ENCODE peak calls at places on chromosomes 13 and 19, in eight cellular contexts. T, U, K, F, C, R, L and M are unnamed samples.

GRCh38 chr19:4337906-4338440 is 654 bp downstream of the STAP2 start:
- DNase-seq in T (peak; percentile 75), U (no peak), K (no peak), F (no peak), C (peak; percentile 61), R (no peak), L (no peak), M (no peak)

GRCh38 chr13:96700657-96701056 is 293.6 kb downstream of the OXGR1 start:
- DNase-seq in T (no peak), U (peak; percentile 56), K (no peak), F (no peak), C (no peak), R (no peak), L (no peak), M (no peak)

GRCh38 chr13:63438951-63439350 is 2023.3 kb upstream of the PCDH20 start:
- DNase-seq in T (no peak), U (no peak), K (no peak), F (no peak), C (no peak), R (no peak), L (no peak), M (no peak)

GRCh38 chr13:114015111-114015551 is 41.3 kb upstream of the C13orf46 start:
- DNase-seq in T (no peak), U (no peak), K (no peak), F (no peak), C (no peak), R (peak; percentile 33), L (no peak), M (no peak)

GRCh38 chr13:41544824-41545707 is 87.7 kb downstream of the RGCC start:
- DNase-seq in T (no peak), U (no peak), K (no peak), F (no peak), C (no peak), R (no peak), L (no peak), M (no peak)

GRCh38 chr13:52141299-52141698 is 12.4 kb upstream of the NEK5 start:
- DNase-seq in T (no peak), U (no peak), K (no peak), F (no peak), C (no peak), R (no peak), L (no peak), M (no peak)

GRCh38 chr13:93180376-93180966 is 46.1 kb upstream of the GPC6 start:
- DNase-seq in T (no peak), U (no peak), K (no peak), F (no peak), C (no peak), R (no peak), L (no peak), M (no peak)

GRCh38 chr19:58575183-58576041 is 2.3 kb upstream of the MZF1 start:
- DNase-seq in T (peak; percentile 93), U (peak; percentile 94), K (no peak), F (peak; percentile 97), C (peak; percentile 89), R (peak; percentile 82), L (peak; percentile 90), M (peak; percentile 93)

GRCh38 chr13:48626077-48626449 is 27.7 kb upstream of the CYSLTR2 start:
- DNase-seq in T (no peak), U (peak; percentile 74), K (no peak), F (no peak), C (peak; percentile 77), R (no peak), L (peak; percentile 47), M (no peak)

GRCh38 chr19:19368087-19368486 is 37.4 kb upstream of the GATAD2A start:
- DNase-seq in T (no peak), U (no peak), K (no peak), F (no peak), C (no peak), R (no peak), L (no peak), M (no peak)

GRCh38 chr19:51771369-51771768 is 10.4 kb downstream of the FPR2 start:
- DNase-seq in T (no peak), U (peak; percentile 21), K (no peak), F (no peak), C (peak; percentile 46), R (no peak), L (no peak), M (no peak)

GRCh38 chr13:76339649-76340048 is 546.6 kb downstream of the KCTD12 start:
- DNase-seq in T (no peak), U (no peak), K (no peak), F (no peak), C (no peak), R (no peak), L (no peak), M (no peak)

GRCh38 chr13:112895521-112896465 is 73.2 kb upstream of the MCF2L start:
- DNase-seq in T (no peak), U (no peak), K (no peak), F (no peak), C (no peak), R (no peak), L (no peak), M (no peak)

GRCh38 chr19:408441-409005 is 424 bp downstream of the C2CD4C start:
- DNase-seq in T (peak; percentile 47), U (no peak), K (no peak), F (peak; percentile 63), C (no peak), R (no peak), L (no peak), M (peak; percentile 38)
- TF ChIP-seq POLR2A in T (no peak), U (no peak), K (no peak), F (no peak), C (no peak), R (no peak), L (no peak), M (no peak)

DNA sequence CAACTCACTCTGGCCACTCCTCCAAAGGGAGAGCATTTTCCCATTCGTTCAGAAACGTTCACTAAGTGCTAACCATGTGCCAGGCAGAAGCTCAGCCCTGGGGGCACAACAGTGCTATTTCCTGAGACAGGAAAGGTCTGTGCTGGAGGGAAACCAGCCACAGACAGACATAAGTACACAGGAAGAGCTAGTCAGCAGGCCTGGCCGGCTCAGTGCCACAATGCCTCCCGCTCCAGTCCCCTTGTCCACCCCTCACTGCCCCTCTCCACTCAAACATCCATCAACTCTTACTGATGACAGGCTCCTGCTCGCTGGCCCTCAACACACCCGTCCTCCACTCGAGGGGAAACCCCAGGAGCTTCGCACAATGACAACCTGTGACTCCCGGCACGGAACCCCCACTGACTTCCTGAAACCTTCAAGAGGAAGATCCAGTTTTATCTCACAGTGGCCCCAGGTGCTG is 11.3 kb upstream of the PLA2G4C start:
- DNase-seq in T (no peak), U (no peak), K (no peak), F (no peak), C (no peak), R (peak; percentile 24), L (peak; percentile 42), M (no peak)
- H3K36me3 ChIP-seq in T (no peaks in the 10 kb centered on the region), U (no peaks in the 10 kb centered on the region), K (peaks cover 57% of the 10 kb centered on the region), F (no peaks in the 10 kb centered on the region), C (no peaks in the 10 kb centered on the region), R (no peaks in the 10 kb centered on the region), L (no peaks in the 10 kb centered on the region), M (no peaks in the 10 kb centered on the region)

DNA sequence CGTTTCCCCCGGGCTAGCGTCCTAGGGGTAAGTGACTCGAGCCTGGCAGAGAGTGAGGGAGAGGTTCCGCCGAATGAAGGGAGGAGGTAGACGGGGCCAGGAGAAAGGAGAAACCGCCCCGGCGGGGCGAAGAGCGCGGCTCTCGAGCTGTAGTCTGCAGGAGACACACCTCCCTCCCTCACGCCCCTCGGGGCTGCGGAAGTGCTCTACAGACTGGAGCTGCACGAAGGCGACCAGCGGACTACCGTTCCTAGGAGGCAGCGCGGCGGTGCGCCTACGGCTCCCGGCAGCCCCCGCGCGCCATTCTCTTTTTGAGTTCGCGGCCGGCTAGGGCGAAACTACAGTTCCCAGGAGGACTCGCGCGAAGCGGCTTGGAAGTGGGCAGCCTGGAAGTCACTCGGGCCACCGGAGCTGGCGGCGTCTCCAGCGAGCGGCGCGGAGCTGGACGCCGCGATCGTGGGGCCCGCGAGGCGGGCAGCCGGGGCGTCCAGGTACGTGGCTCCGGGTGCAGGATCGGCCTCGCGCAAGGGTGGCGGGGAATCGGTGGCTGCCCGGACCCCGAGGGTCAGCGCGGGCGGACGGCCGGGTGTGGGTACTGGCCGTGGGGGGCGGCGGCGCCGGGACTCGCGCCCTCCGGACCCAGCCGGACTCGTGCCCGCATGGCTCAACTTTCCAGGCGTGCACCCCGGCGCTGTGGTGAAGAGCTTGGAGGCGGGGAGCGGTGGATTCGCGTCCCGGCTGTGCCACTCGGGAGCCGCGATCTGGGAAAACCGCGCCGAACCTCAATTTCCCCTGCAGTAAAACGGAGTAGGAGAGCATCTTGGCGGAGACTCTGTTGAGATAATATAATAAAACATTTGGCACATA is at the start of gene SIPA1L3:
- DNase-seq in T (peak; percentile 97), U (peak; percentile 94), K (peak; percentile 91), F (peak; percentile 95), C (peak; percentile 97), R (peak; percentile 97), L (peak; percentile 90), M (peak; percentile 88)
- TF ChIP-seq POLR2A in T (peak; percentile 83), U (peak; percentile 74), K (peak; percentile 62), F (no peak), C (peak; percentile 58), R (peak; percentile 83), L (peak; percentile 64), M (no peak)

GRCh38 chr19:49556412-49557398 is 23.7 kb downstream of the NOSIP start:
- DNase-seq in T (no peak), U (peak; percentile 88), K (peak; percentile 68), F (no peak), C (peak; percentile 94), R (no peak), L (no peak), M (no peak)

GRCh38 chr19:49554701-49555181 is 25.6 kb downstream of the NOSIP start:
- DNase-seq in T (no peak), U (peak; percentile 46), K (no peak), F (no peak), C (peak; percentile 46), R (no peak), L (peak; percentile 48), M (no peak)

GRCh38 chr19:49557641-49558325 is 22.6 kb downstream of the NOSIP start:
- DNase-seq in T (no peak), U (no peak), K (no peak), F (no peak), C (no peak), R (no peak), L (no peak), M (no peak)

GRCh38 chr19:49553451-49554271 is 25.9 kb downstream of the RCN3 start:
- DNase-seq in T (no peak), U (no peak), K (no peak), F (no peak), C (peak; percentile 93), R (no peak), L (no peak), M (no peak)

DNA sequence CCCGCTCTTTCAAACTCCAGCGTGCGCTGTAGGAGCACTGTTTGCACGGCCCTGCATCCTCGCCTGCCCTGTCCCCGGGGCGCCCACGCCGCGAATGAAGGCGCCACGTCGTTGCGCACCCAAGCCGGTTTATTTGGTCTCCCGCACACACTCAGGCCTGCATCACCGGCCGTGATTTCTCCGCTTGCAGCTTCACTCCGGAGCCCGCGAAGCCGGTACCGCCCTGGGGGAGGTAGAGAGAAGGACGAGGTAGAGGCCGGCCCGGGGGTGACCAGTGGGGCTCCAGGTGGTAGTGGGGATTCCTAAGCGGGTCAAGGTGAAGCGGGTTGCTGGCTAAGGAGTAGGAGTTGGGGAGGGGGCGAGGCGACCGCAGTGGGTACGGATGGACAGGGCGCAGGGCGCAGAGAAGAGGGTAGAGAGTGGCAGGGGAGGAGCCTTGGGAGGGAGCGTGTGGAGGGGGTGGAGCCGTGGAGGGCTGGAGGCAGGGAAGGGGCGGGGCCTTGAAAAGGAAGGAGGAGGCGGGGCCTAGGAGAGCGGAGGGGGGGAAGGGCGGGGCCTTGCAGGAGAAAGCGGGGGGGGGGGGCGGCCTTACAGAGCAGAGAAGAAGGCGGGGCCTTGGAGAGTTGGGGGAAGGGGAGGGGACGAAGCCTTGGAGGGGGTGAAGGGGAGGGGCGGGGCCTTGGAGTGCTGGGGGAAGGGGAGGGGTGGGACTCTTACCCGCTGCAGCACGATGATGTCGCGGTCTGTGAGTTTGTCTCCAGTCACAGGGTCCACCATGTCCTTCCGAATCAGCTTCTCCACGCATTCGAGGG is 24.6 kb downstream of the NOSIP start:
- DNase-seq in T (peak; percentile 67), U (peak; percentile 91), K (peak; percentile 88), F (peak; percentile 91), C (peak; percentile 94), R (no peak), L (peak; percentile 77), M (peak; percentile 70)
- H3K36me3 ChIP-seq in T (peaks cover 2% of the 10 kb centered on the region), U (peaks cover 39% of the 10 kb centered on the region), K (peaks cover 17% of the 10 kb centered on the region), F (peaks cover 16% of the 10 kb centered on the region), C (no peaks in the 10 kb centered on the region), R (peaks cover 8% of the 10 kb centered on the region), L (no peaks in the 10 kb centered on the region), M (no peaks in the 10 kb centered on the region)